ENCODE peak calls at places on chromosomes 5 and 9, in four cellular contexts. G is tibial nerve, I is transverse colon, A is sigmoid colon. X is an unnamed sample.

GRCh38 chr9:110153431-110153830 is 54.5 kb downstream of the C9orf152 start:
- DNase-seq in G (no peak), I (no peak), A (no peak), X (no peak)

GRCh38 chr5:179209359-179210150 is 135.7 kb downstream of the ADAMTS2 start:
- DNase-seq in G (no peak), I (no peak), A (no peak), X (no peak)

GRCh38 chr9:16475996-16476395 is 394.5 kb downstream of the BNC2 start:
- DNase-seq in G (no peak), I (no peak), A (no peak), X (no peak)

GRCh38 chr9:112555844-112556482 is 69.3 kb downstream of the KIAA1958 start:
- DNase-seq in G (no peak), I (peak; percentile 77), A (no peak), X (peak; percentile 68)

GRCh38 chr9:30925635-30926034 is 1458.8 kb upstream of the ACO1 start:
- DNase-seq in G (no peak), I (no peak), A (no peak), X (no peak)

GRCh38 chr9:76181020-76181641 is 213.1 kb downstream of the RFK start:
- DNase-seq in G (no peak), I (no peak), A (no peak), X (no peak)

GRCh38 chr9:88987646-88988045 is 3.6 kb upstream of the S1PR3 start:
- DNase-seq in G (no peak), I (no peak), A (no peak), X (no peak)

GRCh38 chr5:63055421-63055820 is 476.8 kb downstream of the LRRC70 start:
- DNase-seq in G (no peak), I (no peak), A (no peak), X (no peak)

GRCh38 chr5:151141535-151141934 is 16.0 kb downstream of the ANXA6 start:
- DNase-seq in G (no peak), I (peak; percentile 59), A (peak; percentile 82), X (no peak)

GRCh38 chr9:18032636-18033035 is 441.3 kb upstream of the ADAMTSL1 start:
- DNase-seq in G (no peak), I (no peak), A (no peak), X (no peak)

GRCh38 chr9:133991964-133992779 is at the start of gene VAV2:
- DNase-seq in G (peak; percentile 30), I (peak; percentile 70), A (peak; percentile 84), X (peak; percentile 65)

GRCh38 chr5:134878403-134878802 is 4.2 kb downstream of the TXNDC15 start:
- DNase-seq in G (no peak), I (peak; percentile 38), A (no peak), X (peak; percentile 50)

GRCh38 chr5:156815988-156816599 is 34.0 kb upstream of the PPP1R2B start:
- DNase-seq in G (no peak), I (peak; percentile 17), A (no peak), X (no peak)

GRCh38 chr5:175842947-175843793 is 28.2 kb upstream of the CPLX2 start:
- DNase-seq in G (no peak), I (no peak), A (no peak), X (no peak)

DNA sequence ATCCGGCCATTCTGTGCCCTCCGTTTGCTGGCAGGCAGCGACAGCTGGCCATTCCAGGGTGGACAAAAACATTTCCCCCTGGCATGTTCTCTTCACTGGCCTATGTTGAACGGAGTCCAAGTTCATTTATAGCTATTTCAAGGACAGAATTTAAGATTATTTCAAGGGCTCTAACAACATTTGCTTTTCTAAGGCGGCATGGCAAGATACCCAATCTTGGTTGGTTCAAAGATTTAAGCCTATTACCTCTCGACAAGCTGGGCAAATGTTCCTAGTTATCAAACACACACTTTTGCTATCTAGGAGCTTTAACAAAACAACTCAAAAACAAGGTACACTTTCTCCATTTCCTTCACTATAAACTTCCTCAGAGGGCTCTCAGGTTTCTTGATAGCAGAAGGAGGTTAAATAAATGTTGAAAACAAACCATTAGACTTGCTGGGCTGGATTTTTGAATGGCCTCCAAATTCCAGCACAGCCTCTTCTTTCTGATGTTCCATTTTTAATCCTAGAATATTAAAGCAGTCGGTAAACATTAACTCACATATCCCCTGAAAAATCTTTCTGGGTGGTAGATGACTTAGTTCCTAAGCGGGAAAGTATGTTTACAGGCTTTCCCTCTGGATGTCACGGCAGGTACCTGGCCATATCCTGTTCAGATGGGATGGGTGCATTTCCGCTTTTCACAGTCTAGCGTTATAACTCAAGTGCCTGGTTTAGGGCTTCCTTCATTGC is 332.2 kb downstream of the PLK2 start:
- DNase-seq in G (no peak), I (no peak), A (no peak), X (peak; percentile 37)
- TF ChIP-seq EP300 in G (no peak), I (no peak), A (no peak), X (no peak)

GRCh38 chr5:159734366-159734765 is 181.9 kb upstream of the ADRA1B start:
- DNase-seq in G (no peak), I (no peak), A (no peak), X (no peak)

GRCh38 chr5:159735749-159736660 is 180.3 kb upstream of the ADRA1B start:
- DNase-seq in G (no peak), I (no peak), A (no peak), X (no peak)

GRCh38 chr5:159735036-159735435 is 181.2 kb upstream of the ADRA1B start:
- DNase-seq in G (no peak), I (no peak), A (no peak), X (no peak)

GRCh38 chr5:159737263-159737662 is 179.0 kb upstream of the ADRA1B start:
- DNase-seq in G (peak; percentile 25), I (no peak), A (no peak), X (no peak)

DNA sequence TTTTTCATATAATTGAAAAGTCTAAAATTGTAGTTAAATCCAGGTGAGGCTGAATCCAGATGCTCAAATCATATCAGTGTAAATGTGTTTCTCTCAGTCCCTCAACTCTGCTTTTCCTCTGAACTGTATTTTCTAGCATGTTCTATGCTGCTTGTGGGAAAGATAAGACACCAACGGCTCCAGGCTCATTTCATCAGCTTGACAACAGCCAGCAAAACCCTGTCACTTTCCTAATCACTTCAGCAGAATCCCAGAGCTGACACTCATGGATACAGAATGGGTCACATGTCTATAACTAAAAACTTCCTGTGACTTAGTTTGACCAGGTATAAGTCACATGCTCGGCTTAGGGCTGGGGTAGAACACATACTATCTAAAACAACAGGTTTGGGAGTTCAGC is 179.4 kb upstream of the ADRA1B start:
- DNase-seq in G (no peak), I (no peak), A (no peak), X (no peak)
- TF ChIP-seq EP300 in G (no peak), I (no peak), A (no peak), X (no peak)

DNA sequence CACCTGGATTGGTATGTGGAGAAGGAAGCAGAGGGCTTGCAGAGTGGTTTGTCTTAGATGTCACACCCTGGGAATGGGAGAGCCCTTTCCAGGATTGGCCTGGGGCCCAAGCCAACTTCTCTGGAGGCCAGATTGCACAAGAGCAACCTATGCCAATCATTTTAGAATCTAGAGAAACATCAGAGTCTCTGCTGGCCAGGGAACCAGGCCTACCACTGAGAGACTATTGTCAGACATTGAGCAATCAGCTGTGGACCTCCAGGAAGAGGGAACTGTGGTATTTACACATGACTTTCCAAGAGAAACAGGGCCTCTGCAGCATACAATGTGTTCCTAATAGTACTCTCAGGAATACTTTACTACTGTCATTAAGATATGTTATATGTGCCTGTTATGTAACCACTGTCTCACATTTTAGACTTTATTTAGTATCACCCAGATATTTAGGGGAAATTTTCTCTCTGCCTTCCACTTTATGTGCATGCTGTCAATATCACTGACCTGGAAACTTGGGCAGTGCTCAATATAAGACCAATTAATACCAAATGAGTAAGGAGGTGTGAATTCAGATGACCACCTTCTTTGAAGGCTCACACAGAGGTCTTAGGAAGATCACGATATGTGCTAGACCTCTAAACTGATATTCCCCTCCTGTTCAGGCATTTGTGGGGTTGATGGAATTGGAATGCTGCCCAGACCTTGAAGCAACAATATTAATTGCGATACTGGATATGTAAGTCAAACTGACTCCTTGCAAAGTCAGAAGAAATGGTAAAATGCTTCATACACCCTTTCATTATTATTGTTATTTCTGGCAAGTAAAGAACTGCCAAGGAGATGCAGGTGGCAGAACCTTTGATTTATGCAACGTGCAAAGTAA is 20.5 kb upstream of the CCL28 start:
- DNase-seq in G (peak; percentile 76), I (peak; percentile 85), A (no peak), X (peak; percentile 86)
- TF ChIP-seq EP300 in G (no peak), I (no peak), A (no peak), X (no peak)

DNA sequence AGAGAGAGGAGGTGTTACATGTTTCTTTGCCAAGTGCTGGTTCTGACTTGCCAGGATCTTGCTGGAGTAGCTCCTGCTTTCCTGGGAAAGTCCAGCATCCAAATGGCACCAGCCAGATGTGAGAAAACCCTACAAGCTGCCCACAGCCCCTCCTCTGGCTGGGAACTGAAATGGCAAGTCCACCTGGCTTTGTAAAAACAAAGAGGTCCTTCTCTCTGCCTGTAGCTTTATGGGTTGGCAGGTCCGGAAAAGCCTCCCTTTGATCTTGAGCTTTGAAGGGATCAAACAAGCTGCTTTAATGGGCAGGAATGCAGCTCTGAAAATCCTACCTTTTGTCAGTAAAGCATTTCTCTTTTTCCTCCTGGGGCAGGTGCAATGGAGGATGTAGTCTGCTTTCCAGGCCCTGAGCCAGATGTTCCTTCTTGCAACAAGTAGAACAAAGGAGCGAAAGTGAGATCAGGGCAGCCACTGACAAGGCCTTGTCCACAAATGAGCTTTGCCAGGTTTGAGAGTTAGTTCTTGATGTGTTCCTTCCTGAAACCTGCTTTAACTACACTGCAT is 456.7 kb downstream of the ZNF608 start:
- DNase-seq in G (no peak), I (peak; percentile 12), A (no peak), X (peak; percentile 69)
- TF ChIP-seq EP300 in G (no peak), I (no peak), A (no peak), X (no peak)

DNA sequence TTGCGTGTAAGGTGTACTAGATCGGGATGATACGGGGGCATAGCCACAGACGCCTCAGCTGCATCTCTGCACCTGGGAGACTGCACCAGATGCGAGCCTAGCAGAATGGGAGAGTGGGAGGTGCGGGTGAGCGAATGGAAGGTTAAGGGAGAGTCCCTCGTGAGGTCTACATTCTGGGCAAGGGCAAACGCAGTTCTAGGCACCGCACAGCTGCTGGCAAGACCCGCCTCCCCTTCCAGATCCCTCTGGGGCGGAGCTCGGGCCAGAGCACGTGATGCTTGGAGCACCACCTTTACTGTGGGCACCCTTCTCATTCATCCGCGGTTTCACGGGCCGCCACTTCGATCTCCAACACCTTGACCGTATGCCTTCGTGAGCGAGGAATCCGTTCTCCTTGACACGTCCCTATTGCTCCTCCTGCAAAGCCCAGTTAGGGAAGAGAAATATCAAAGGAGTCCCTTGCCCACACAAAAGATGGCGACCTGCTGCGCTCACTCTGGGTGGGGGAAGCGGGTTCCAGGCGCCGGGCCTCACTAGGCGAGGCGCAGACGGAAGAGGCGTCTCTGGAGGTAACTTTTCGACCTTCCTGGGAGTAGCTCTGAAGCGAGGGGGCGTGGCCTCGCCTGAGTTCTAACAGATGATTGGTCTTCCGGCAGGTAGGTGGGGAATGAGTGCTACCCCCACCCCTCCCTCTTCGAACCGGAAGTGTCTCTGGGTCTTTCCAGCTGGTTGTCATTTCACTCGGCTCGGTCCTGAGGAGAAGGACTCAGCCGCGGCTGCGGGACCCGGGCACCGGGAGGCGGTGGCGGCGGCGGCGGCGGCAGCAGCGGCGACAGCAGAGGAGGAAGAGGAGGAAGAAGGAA is at the start of gene CPEB4:
- DNase-seq in G (peak; percentile 99), I (peak; percentile 99), A (peak; percentile 100), X (peak; percentile 99)
- TF ChIP-seq EP300 in G (peak; percentile 82), I (no peak), A (no peak), X (no peak)

X was measured in stomach.